ENCODE peak calls at places on chromosomes 2 and 18, in nine cellular contexts. H is activated effector memory CD4-positive, alpha-beta T cell treated with anti-CD3 and anti-CD28 coated beads, Interleukin-2, amount 50 U/mL, for 16 hours; I is Karpas-422; M is NCI-H1092 treated with DMSO at 0.1 percent for 48 hours; R is right cardiac atrium; Z is fibroblast of lung; L is DMS79 treated with DMSO at 0.1 percent for 48 hours; C is H4; P is amniotic epithelial cell. O is an unnamed sample.

GRCh38 chr2:73984922-73985317 is 210 bp downstream of the TET3 start:
- DNase-seq in L (no peak), R (peak), M (peak), Z (no peak), C (no peak), H (peak), I (peak), P (no peak), O (peak)

GRCh38 chr2:226953206-226953605 is 117.4 kb downstream of the RHBDD1 start:
- DNase-seq in C (no peak), L (no peak), H (no peak), P (no peak), R (peak), M (no peak), I (no peak), Z (no peak), O (no peak)

GRCh38 chr2:101151859-101152194 is 645 bp upstream of the TBC1D8 start:
- DNase-seq in Z (no peak), M (no peak), L (peak), R (peak), H (no peak), I (no peak), P (no peak), C (no peak), O (no peak)

GRCh38 chr2:214593723-214594122 is 182.9 kb downstream of the VWC2L start:
- DNase-seq in R (no peak), L (no peak), I (no peak), Z (peak), M (no peak), C (peak), P (peak), H (no peak), O (no peak)

GRCh38 chr2:167127135-167127534 is 238.9 kb downstream of the XIRP2 start:
- DNase-seq in C (peak), M (no peak), L (no peak), I (peak), H (no peak), P (peak), R (no peak), Z (peak), O (peak)

GRCh38 chr2:175147196-175147595 is 20.8 kb downstream of the ATF2 start:
- DNase-seq in R (no peak), Z (no peak), I (no peak), L (no peak), C (no peak), P (no peak), M (no peak), H (no peak), O (no peak)

GRCh38 chr2:43018179-43019024 is 208.0 kb downstream of the ZFP36L2 start:
- DNase-seq in R (peak), P (peak), M (no peak), I (no peak), H (peak), C (peak), L (no peak), Z (peak), O (no peak)

GRCh38 chr2:84944257-84944909 is 26.6 kb upstream of the KCMF1 start:
- DNase-seq in P (no peak), H (no peak), Z (no peak), M (no peak), I (no peak), R (no peak), C (no peak), L (no peak), O (no peak)

GRCh38 chr2:219625179-219625578 is 2.3 kb upstream of the SLC4A3 start:
- DNase-seq in M (no peak), Z (no peak), L (no peak), P (no peak), C (no peak), H (no peak), R (no peak), I (no peak), O (no peak)

GRCh38 chr2:148244593-148245292 is 223.9 kb downstream of the MBD5 start:
- DNase-seq in L (no peak), I (no peak), P (peak), R (no peak), Z (peak), C (no peak), M (no peak), H (no peak), O (no peak)

GRCh38 chr2:120398961-120399888 is 53.3 kb downstream of the INHBB start:
- DNase-seq in H (peak), C (peak), I (no peak), R (no peak), P (no peak), Z (no peak), M (no peak), L (no peak), O (no peak)

GRCh38 chr18:12092398-12093229 is 1.0 kb upstream of the ANKRD62 start:
- DNase-seq in C (no peak), P (no peak), R (no peak), L (peak), Z (no peak), H (no peak), I (peak), M (peak), O (no peak)

GRCh38 chr2:9228088-9228751 is 21.6 kb downstream of the ASAP2 start:
- DNase-seq in P (peak), H (no peak), Z (peak), M (no peak), R (no peak), L (no peak), I (no peak), C (no peak), O (no peak)

GRCh38 chr2:119491776-119492525 is 32.3 kb downstream of the SCTR start:
- DNase-seq in R (no peak), P (peak), Z (peak), M (no peak), L (no peak), C (peak), I (no peak), H (no peak), O (peak)

GRCh38 chr2:37928377-37928776 is 3.3 kb downstream of the RMDN2 start:
- DNase-seq in I (no peak), M (no peak), L (no peak), Z (no peak), P (peak), H (no peak), C (no peak), R (no peak), O (no peak)

O was measured in SJCRH30.